ENCODE peak calls at places on chromosomes 7 and 10, in five cellular contexts. P is naive thymus-derived CD4-positive, alpha-beta T cell; L is uterus; U is sigmoid colon; N is neuronal stem cell. X is an unnamed sample. For H3K4me1, the result is how much of the 10 kb centered on the place peaks cover.

GRCh38 chr7:93719546-93719945 is 145.0 kb upstream of the CALCR start:
- DNase-seq in N (no peak), P (no peak), L (no peak), U (no peak), X (no peak)

GRCh38 chr10:48476279-48476982 is 128.4 kb downstream of the ARHGAP22 start:
- DNase-seq in L (no peak), N (no peak), U (peak), P (no peak), X (no peak)

GRCh38 chr7:40680657-40681056 is 545.9 kb downstream of the SUGCT start:
- DNase-seq in L (no peak), N (peak), P (no peak), U (no peak), X (no peak)

GRCh38 chr7:100435401-100436304 is 644 bp downstream of the PPP1R35 start:
- DNase-seq in U (peak), L (peak), P (peak), N (no peak), X (peak)

GRCh38 chr10:86411281-86411841 is 44.8 kb upstream of the GRID1 start:
- DNase-seq in N (no peak), P (peak), L (peak), U (no peak), X (peak)

GRCh38 chr10:10149899-10150298 is 867.8 kb upstream of the CELF2 start:
- DNase-seq in N (no peak), U (no peak), P (no peak), L (no peak), X (no peak)

GRCh38 chr10:124550305-124551034 is 88.8 kb downstream of the LHPP start:
- DNase-seq in N (no peak), L (no peak), P (no peak), U (no peak), X (no peak)

GRCh38 chr7:69412331-69413146 is 185.7 kb upstream of the AUTS2 start:
- DNase-seq in N (no peak), L (no peak), P (no peak), U (no peak), X (no peak)

GRCh38 chr10:103327906-103328305 is 23.0 kb downstream of the PCGF6 start:
- DNase-seq in U (no peak), N (no peak), L (no peak), P (no peak), X (no peak)

GRCh38 chr10:101829561-101830315 is 11.5 kb upstream of the OGA start:
- DNase-seq in N (peak), L (peak), U (peak), P (peak), X (peak)
- H3K4me3 ChIP-seq in N (no peak), L (peak), U (peak), P (peak), X (peak)

DNA sequence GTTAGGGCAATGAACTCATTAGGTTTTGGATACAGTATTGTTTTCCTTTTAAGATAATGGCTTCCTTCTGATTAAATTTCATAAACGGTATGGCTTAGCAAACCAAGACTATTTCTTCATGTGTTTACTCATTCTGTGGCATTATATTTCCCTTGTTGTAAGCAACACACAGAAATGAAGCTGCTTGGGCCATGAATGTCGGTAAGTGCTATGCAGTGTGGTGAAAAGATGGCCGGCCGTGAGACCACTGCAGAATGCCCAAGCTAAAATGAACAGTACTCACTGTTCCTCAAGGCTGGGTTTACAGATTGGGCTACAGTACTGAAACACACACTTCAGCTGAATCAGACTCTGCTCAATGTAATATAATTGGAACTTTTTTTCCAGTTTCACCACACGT is 8.1 kb downstream of the APBB1IP start:
- DNase-seq in L (no peak), U (no peak), N (no peak), P (no peak), X (no peak)
- H3K4me1 ChIP-seq in L (under half), U (under half), N (under half), P (half or more), X (half or more)

GRCh38 chr10:123135415-123136141 is at the start of gene HMX3:
- DNase-seq in L (no peak), P (no peak), N (no peak), U (no peak), X (peak)

GRCh38 chr10:123133511-123133910 is 2.3 kb upstream of the HMX3 start:
- DNase-seq in L (no peak), U (no peak), P (no peak), N (no peak), X (no peak)

GRCh38 chr10:123134915-123135414 is 805 bp upstream of the HMX3 start:
- DNase-seq in N (no peak), P (no peak), U (no peak), L (no peak), X (no peak)

GRCh38 chr10:123134058-123134914 is 1.5 kb upstream of the HMX3 start:
- DNase-seq in N (no peak), P (no peak), L (no peak), U (no peak), X (no peak)

GRCh38 chr10:123132576-123133477 is 2.9 kb upstream of the HMX3 start:
- DNase-seq in P (peak), N (peak), U (peak), L (peak), X (peak)
- H3K4me3 ChIP-seq in P (peak), N (peak), U (no peak), L (no peak), X (peak)

GRCh38 chr10:113875212-113875611 is 20.8 kb downstream of the NHLRC2 start:
- DNase-seq in L (no peak), U (no peak), P (no peak), N (no peak), X (no peak)

GRCh38 chr10:113869789-113870188 is 15.3 kb downstream of the NHLRC2 start:
- DNase-seq in U (no peak), L (no peak), P (no peak), N (no peak), X (no peak)

GRCh38 chr10:113876461-113876860 is 22.0 kb downstream of the NHLRC2 start:
- DNase-seq in P (no peak), U (no peak), N (no peak), L (no peak), X (no peak)

GRCh38 chr10:113867904-113868303 is 13.4 kb downstream of the NHLRC2 start:
- DNase-seq in N (no peak), L (no peak), U (no peak), P (no peak), X (no peak)

GRCh38 chr10:113872139-113873030 is 17.9 kb downstream of the NHLRC2 start:
- DNase-seq in P (no peak), L (no peak), N (no peak), U (no peak), X (no peak)
- H3K4me1 ChIP-seq in P (under half), L (under half), N (under half), U (under half), X (under half)

GRCh38 chr10:58086763-58087150 is 180.9 kb downstream of the IPMK start:
- DNase-seq in U (no peak), L (no peak), P (no peak), N (no peak), X (no peak)

GRCh38 chr10:58086144-58086762 is 181.4 kb downstream of the IPMK start:
- DNase-seq in U (no peak), L (no peak), N (no peak), P (no peak), X (no peak)

GRCh38 chr10:58082248-58082647 is 185.4 kb downstream of the IPMK start:
- DNase-seq in L (no peak), P (no peak), N (no peak), U (no peak), X (no peak)

DNA sequence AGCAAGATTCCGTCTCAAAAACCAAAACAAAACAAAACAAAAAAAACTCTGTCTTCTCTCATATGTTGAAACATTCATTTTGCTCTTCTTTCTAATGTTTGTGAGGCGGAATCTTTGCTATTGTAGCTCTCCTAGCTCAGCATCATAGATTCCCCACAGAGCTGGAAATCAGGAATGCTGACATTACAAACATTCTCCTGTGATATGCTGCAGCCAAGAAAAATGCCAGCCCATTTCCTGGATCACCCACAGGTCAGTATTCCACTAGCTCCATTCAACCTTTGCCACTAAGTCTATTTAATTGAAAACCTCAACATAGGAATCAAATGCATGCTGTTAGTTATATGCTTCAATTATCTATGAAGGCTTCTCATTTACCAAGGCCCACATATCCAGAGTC is 186.3 kb downstream of the IPMK start:
- DNase-seq in P (no peak), U (no peak), L (no peak), N (no peak), X (no peak)
- H3K4me3 ChIP-seq in P (no peak), U (no peak), L (no peak), N (no peak), X (no peak)

DNA sequence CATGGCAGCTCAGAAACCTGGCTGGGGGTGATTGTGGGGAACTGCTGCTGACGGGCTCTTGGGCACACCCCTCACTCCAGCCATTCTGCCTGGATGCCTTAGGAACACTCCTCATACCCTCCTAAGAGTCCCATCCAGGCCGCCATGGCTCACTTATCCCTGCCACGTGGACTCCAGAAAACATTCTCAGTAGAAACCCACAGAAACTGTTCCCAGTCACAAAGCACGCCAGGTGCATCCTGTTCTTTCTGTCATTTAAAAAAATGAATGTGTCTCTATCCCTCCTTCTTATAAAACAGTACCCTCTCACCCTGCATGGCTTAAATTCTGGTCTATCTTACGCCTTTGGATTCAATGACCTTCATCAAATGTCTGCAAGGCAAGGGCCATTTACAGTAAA is 177.7 kb downstream of the CUX1 start:
- DNase-seq in P (no peak), N (no peak), L (no peak), U (no peak), X (no peak)
- H3K4me1 ChIP-seq in P (under half), N (under half), L (under half), U (under half), X (under half)

DNA sequence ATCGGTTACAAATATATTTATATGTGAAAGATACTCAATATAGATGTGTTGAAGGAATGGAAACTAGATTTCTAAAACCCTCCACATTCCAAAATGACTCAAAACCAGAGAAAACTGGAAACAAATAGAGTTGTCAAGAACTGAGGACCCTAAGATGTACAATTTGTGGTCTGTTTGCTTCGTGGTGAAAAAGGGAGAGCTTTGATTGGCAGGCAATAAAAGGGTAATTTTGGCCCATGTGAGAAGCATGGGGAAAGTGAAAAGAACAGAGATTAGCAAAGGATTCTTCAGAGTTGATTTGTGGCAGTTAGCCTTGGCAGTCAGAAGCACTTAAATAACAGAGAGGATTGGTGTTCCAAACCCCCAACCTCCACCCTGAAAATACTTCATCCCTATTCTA is 37.1 kb upstream of the DKK1 start:
- DNase-seq in L (no peak), P (no peak), N (no peak), U (no peak), X (no peak)
- H3K4me3 ChIP-seq in L (no peak), P (no peak), N (no peak), U (no peak), X (no peak)

GRCh38 chr7:101988513-101988912 is 171.1 kb downstream of the CUX1 start:
- DNase-seq in L (no peak), P (no peak), N (no peak), U (no peak), X (no peak)
- H3K4me1 ChIP-seq in L (under half), P (under half), N (under half), U (under half), X (under half)

GRCh38 chr7:74337926-74338325 is 48.7 kb downstream of the CLIP2 start:
- DNase-seq in P (no peak), U (no peak), N (no peak), L (no peak), X (no peak)

GRCh38 chr7:74344128-74344496 is 54.9 kb downstream of the CLIP2 start:
- DNase-seq in L (no peak), P (no peak), N (no peak), U (no peak), X (no peak)

GRCh38 chr7:74334026-74334425 is 44.8 kb downstream of the CLIP2 start:
- DNase-seq in U (no peak), N (no peak), L (no peak), P (no peak), X (no peak)

GRCh38 chr7:74343281-74344127 is 54.3 kb downstream of the CLIP2 start:
- DNase-seq in L (no peak), U (no peak), N (no peak), P (no peak), X (no peak)

DNA sequence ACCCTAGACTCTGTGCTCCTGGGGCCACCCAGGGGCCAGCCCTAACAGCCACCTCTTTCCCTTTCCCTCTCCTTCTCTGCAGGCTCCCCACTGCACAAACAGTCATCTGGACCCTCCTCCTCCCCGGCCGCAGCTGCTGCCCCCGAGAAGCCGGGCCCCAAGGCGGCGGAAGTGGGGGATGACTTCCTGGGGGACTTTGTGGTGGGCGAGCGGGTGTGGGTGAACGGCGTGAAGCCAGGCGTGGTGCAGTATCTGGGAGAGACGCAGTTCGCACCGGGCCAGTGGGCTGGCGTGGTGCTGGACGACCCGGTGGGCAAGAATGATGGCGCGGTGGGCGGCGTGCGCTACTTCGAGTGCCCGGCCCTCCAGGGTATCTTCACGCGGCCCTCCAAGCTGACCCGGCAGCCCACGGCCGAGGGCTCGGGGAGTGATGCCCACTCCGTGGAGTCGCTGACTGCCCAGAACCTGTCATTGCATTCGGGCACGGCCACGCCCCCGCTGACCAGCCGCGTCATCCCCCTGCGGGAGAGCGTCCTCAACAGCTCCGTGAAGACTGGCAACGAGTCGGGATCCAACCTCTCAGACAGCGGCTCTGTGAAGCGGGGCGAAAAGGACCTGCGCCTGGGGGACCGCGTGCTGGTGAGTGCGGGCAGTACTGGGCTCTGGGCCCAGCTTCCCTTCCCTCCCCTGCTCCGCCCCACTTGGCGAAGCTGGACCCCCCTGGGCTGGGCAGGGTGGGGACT is 49.3 kb downstream of the CLIP2 start:
- DNase-seq in N (no peak), L (no peak), U (no peak), P (no peak), X (no peak)
- H3K4me3 ChIP-seq in N (no peak), L (no peak), U (no peak), P (no peak), X (no peak)

GRCh38 chr10:69459101-69459805 is 8.0 kb downstream of the TSPAN15 start:
- DNase-seq in U (no peak), P (no peak), N (no peak), L (no peak), X (no peak)
- H3K4me1 ChIP-seq in U (half or more), P (under half), N (under half), L (under half), X (under half)